ENCODE peak calls at places on chromosomes 6 and 20, in four cellular contexts. D, V, N and U are unnamed samples.
A peak's percentile ranks its signal among the peaks of the same experiment; 100 is the strongest.

GRCh38 chr6:31053873-31054272 is 43.6 kb downstream of the MUC22 start:
- DNase-seq in N (no peak), D (no peak), V (peak; percentile 52), U (no peak)

GRCh38 chr6:11206576-11206975 is 25.9 kb downstream of the NEDD9 start:
- DNase-seq in N (no peak), V (no peak), D (no peak), U (no peak)

GRCh38 chr20:3712279-3712873 is at the start of gene SIGLEC1:
- DNase-seq in N (no peak), D (peak; percentile 39), V (no peak), U (no peak)

GRCh38 chr6:153231048-153231635 is 100.1 kb upstream of the RGS17 start:
- DNase-seq in D (peak; percentile 64), N (peak; percentile 15), V (peak; percentile 53), U (peak; percentile 3)

GRCh38 chr6:17096657-17097056 is 5.2 kb upstream of the STMND1 start:
- DNase-seq in V (peak; percentile 4), D (peak; percentile 82), N (no peak), U (no peak)

GRCh38 chr20:61875221-61875885 is 190.3 kb downstream of the TAF4 start:
- DNase-seq in V (no peak), N (no peak), D (peak; percentile 50), U (no peak)

GRCh38 chr6:131655387-131655786 is 18.3 kb downstream of the ENPP3 start:
- DNase-seq in D (no peak), V (no peak), N (no peak), U (no peak)

GRCh38 chr20:45016089-45016641 is 49.9 kb downstream of the STK4 start:
- DNase-seq in V (no peak), D (no peak), N (peak; percentile 69), U (no peak)

GRCh38 chr20:11799131-11799800 is 118.4 kb upstream of the BTBD3 start:
- DNase-seq in N (no peak), D (no peak), V (peak; percentile 52), U (no peak)

GRCh38 chr6:3280866-3281465 is 22.2 kb downstream of the PSMG4 start:
- DNase-seq in D (no peak), V (no peak), N (peak; percentile 27), U (no peak)